ENCODE peak calls at places on chromosomes 6 and 20, in six cellular contexts. F is NCI-H1105; V is H54; G is T-helper 9 cell; R is stimulated activated CD4-positive, alpha-beta T cell treated with anti-CD3 and anti-CD28 coated beads, Interleukin-2, amount 100 ng/mL, for 24 hours; L is nucleus accumbens. P is an unnamed sample.

GRCh38 chr6:164109770-164110140 is 695.2 kb downstream of the QKI start:
- DNase-seq in F (no peak), V (no peak), G (no peak), R (no peak), L (no peak), P (no peak)

GRCh38 chr6:85468326-85468725 is 18.4 kb downstream of the NT5E start:
- DNase-seq in F (no peak), V (no peak), G (no peak), R (no peak), L (no peak), P (no peak)

GRCh38 chr6:156976144-156977088 is 199.2 kb downstream of the ARID1B start:
- DNase-seq in F (peak; percentile 16), V (no peak), G (no peak), R (no peak), L (no peak), P (no peak)

GRCh38 chr6:26020291-26020982 is 57.8 kb downstream of the TRIM38 start:
- DNase-seq in F (peak; percentile 92), V (no peak), G (peak; percentile 68), R (peak; percentile 67), L (peak; percentile 32), P (peak; percentile 68)

GRCh38 chr20:47551240-47551639 is 49.6 kb downstream of the NCOA3 start:
- DNase-seq in F (no peak), V (no peak), G (no peak), R (no peak), L (no peak), P (no peak)

GRCh38 chr6:75378101-75378500 is 93.5 kb upstream of the TMEM30A start:
- DNase-seq in F (no peak), V (no peak), G (no peak), R (no peak), L (no peak), P (no peak)

GRCh38 chr20:63519765-63520593 is 586 bp upstream of the PPDPF start:
- DNase-seq in F (peak; percentile 49), V (peak; percentile 75), G (peak; percentile 60), R (peak; percentile 67), L (peak; percentile 67), P (peak; percentile 64)

GRCh38 chr20:20655883-20656282 is 56.6 kb downstream of the RALGAPA2 start:
- DNase-seq in F (no peak), V (no peak), G (no peak), R (no peak), L (no peak), P (no peak)

GRCh38 chr20:47066484-47067270 is 172.0 kb downstream of the EYA2 start:
- DNase-seq in F (no peak), V (no peak), G (no peak), R (no peak), L (no peak), P (no peak)

GRCh38 chr20:46132705-46133120 is 14.6 kb downstream of the CD40 start:
- DNase-seq in F (peak; percentile 74), V (peak; percentile 79), G (peak; percentile 50), R (peak; percentile 68), L (peak; percentile 3), P (peak; percentile 25)

GRCh38 chr6:13613029-13613594 is 2.0 kb upstream of the NOL7 start:
- DNase-seq in F (no peak), V (no peak), G (no peak), R (no peak), L (no peak), P (no peak)

GRCh38 chr6:96787846-96788580 is 49.3 kb downstream of the GPR63 start:
- DNase-seq in F (peak; percentile 91), V (no peak), G (no peak), R (no peak), L (no peak), P (no peak)

GRCh38 chr20:14219801-14220461 is 117.5 kb downstream of the FLRT3 start:
- DNase-seq in F (no peak), V (no peak), G (no peak), R (no peak), L (no peak), P (no peak)

GRCh38 chr20:17921774-17922173 is 46.8 kb downstream of the SNX5 start:
- DNase-seq in F (no peak), V (no peak), G (no peak), R (no peak), L (no peak), P (no peak)

GRCh38 chr6:153957409-153957808 is 81.6 kb upstream of the OPRM1 start:
- DNase-seq in F (no peak), V (no peak), G (no peak), R (no peak), L (no peak), P (no peak)

GRCh38 chr6:4965506-4966389 is 38.1 kb downstream of the RPP40 start:
- DNase-seq in F (no peak), V (no peak), G (no peak), R (no peak), L (no peak), P (no peak)

GRCh38 chr6:52415917-52416628 is 4.1 kb upstream of the EFHC1 start:
- DNase-seq in F (no peak), V (no peak), G (no peak), R (no peak), L (no peak), P (no peak)

GRCh38 chr20:33281550-33282146 is 1.4 kb upstream of the BPIFB1 start:
- DNase-seq in F (no peak), V (no peak), G (no peak), R (no peak), L (no peak), P (no peak)

GRCh38 chr6:5215799-5216198 is 45.0 kb downstream of the LYRM4 start:
- DNase-seq in F (no peak), V (no peak), G (no peak), R (no peak), L (no peak), P (no peak)

GRCh38 chr6:77650098-77650663 is 2.7 kb upstream of the MEI4 start:
- DNase-seq in F (peak; percentile 48), V (no peak), G (no peak), R (no peak), L (no peak), P (no peak)

GRCh38 chr20:37071481-37071911 is 24.3 kb downstream of the RBL1 start:
- DNase-seq in F (no peak), V (no peak), G (no peak), R (peak; percentile 28), L (no peak), P (peak; percentile 24)

GRCh38 chr6:13924949-13925881 is at the start of gene RNF182:
- DNase-seq in F (peak; percentile 43), V (peak; percentile 85), G (no peak), R (peak; percentile 48), L (no peak), P (no peak)

GRCh38 chr6:70129341-70129740 is 173.5 kb downstream of the COL9A1 start:
- DNase-seq in F (no peak), V (no peak), G (no peak), R (no peak), L (no peak), P (no peak)

GRCh38 chr6:139376054-139376355 is 1.6 kb upstream of the CITED2 start:
- DNase-seq in F (no peak), V (no peak), G (peak; percentile 8), R (no peak), L (no peak), P (no peak)

GRCh38 chr20:53869466-53870258 is 200.7 kb downstream of the BCAS1 start:
- DNase-seq in F (peak; percentile 65), V (no peak), G (peak; percentile 49), R (peak; percentile 74), L (no peak), P (peak; percentile 41)

GRCh38 chr20:52954849-52955248 is 17.3 kb upstream of the TSHZ2 start:
- DNase-seq in F (no peak), V (no peak), G (no peak), R (no peak), L (no peak), P (no peak)

GRCh38 chr6:1878330-1878729 is 268.6 kb downstream of the FOXC1 start:
- DNase-seq in F (no peak), V (no peak), G (no peak), R (no peak), L (no peak), P (no peak)

GRCh38 chr6:123323419-123324329 is 313.1 kb downstream of the TRDN start:
- DNase-seq in F (no peak), V (no peak), G (no peak), R (no peak), L (no peak), P (no peak)

GRCh38 chr6:90436403-90436802 is 139.8 kb upstream of the BACH2 start:
- DNase-seq in F (no peak), V (no peak), G (no peak), R (no peak), L (no peak), P (no peak)

GRCh38 chr6:6825986-6826901 is 237.7 kb downstream of the LY86 start:
- DNase-seq in F (peak; percentile 51), V (peak; percentile 64), G (no peak), R (no peak), L (no peak), P (no peak)

GRCh38 chr20:5061209-5061608 is 58.5 kb downstream of the PCNA start:
- DNase-seq in F (no peak), V (peak; percentile 30), G (no peak), R (no peak), L (no peak), P (no peak)

GRCh38 chr20:47355489-47356219 is 845 bp downstream of the ZMYND8 start:
- DNase-seq in F (no peak), V (no peak), G (no peak), R (peak; percentile 24), L (no peak), P (peak; percentile 6)

GRCh38 chr6:44034391-44034861 is 92.8 kb downstream of the MRPL14 start:
- DNase-seq in F (no peak), V (peak; percentile 45), G (no peak), R (no peak), L (no peak), P (no peak)

GRCh38 chr6:152301806-152302568 is 335.2 kb downstream of the SYNE1 start:
- DNase-seq in F (peak; percentile 61), V (peak; percentile 53), G (peak; percentile 79), R (peak; percentile 88), L (peak; percentile 65), P (peak; percentile 85)

GRCh38 chr20:43508106-43508505 is 609 bp downstream of the L3MBTL1 start:
- DNase-seq in F (no peak), V (no peak), G (no peak), R (no peak), L (no peak), P (no peak)

GRCh38 chr6:4615891-4616290 is 160.3 kb upstream of the CDYL start:
- DNase-seq in F (no peak), V (no peak), G (no peak), R (no peak), L (no peak), P (no peak)

GRCh38 chr6:69022991-69023390 is 387.9 kb downstream of the ADGRB3 start:
- DNase-seq in F (no peak), V (no peak), G (no peak), R (no peak), L (no peak), P (no peak)

GRCh38 chr20:44166008-44166407 is 21.0 kb downstream of the JPH2 start:
- DNase-seq in F (no peak), V (peak; percentile 57), G (no peak), R (no peak), L (no peak), P (no peak)

GRCh38 chr6:10099648-10100047 is 315.2 kb downstream of the TFAP2A start:
- DNase-seq in F (no peak), V (no peak), G (no peak), R (no peak), L (no peak), P (no peak)

P was measured in activated effector memory CD4-positive, alpha-beta T cell treated with Interleukin-2 at 50 U/mL for 16 hours.